ENCODE peak calls at places on chromosome 13, in seven cellular contexts. One of them, this sample, is unnamed.

GRCh38 chr13:64029343-64030093 is 2613.9 kb upstream of the PCDH20 start:
- DNase-seq in tibial artery: no peak
- DNase-seq in fibroblast of lung: no peak
- DNase-seq in tibial nerve: no peak
- DNase-seq in colonic mucosa: no peak
- DNase-seq in pancreas: no peak
- DNase-seq in psoas muscle: no peak
- DNase-seq in this sample: no peak

GRCh38 chr13:71864094-71864980 is 2.7 kb downstream of the DACH1 start:
- DNase-seq in fibroblast of lung: peak; percentile 9
- DNase-seq in pancreas: peak; percentile 72
- DNase-seq in colonic mucosa: peak; percentile 91
- DNase-seq in tibial nerve: no peak
- DNase-seq in psoas muscle: peak; percentile 73
- DNase-seq in tibial artery: no peak
- DNase-seq in this sample: no peak

GRCh38 chr13:28805193-28805819 is 14.8 kb upstream of the MTUS2 start:
- DNase-seq in pancreas: no peak
- DNase-seq in tibial artery: no peak
- DNase-seq in fibroblast of lung: no peak
- DNase-seq in psoas muscle: no peak
- DNase-seq in colonic mucosa: peak; percentile 24
- DNase-seq in tibial nerve: no peak
- DNase-seq in this sample: no peak

GRCh38 chr13:51797664-51798488 is 6.1 kb downstream of the DHRS12 start:
- DNase-seq in psoas muscle: no peak
- DNase-seq in fibroblast of lung: peak; percentile 55
- DNase-seq in tibial nerve: no peak
- DNase-seq in pancreas: no peak
- DNase-seq in colonic mucosa: peak; percentile 42
- DNase-seq in tibial artery: no peak
- DNase-seq in this sample: no peak

GRCh38 chr13:24360106-24360505 is 50.7 kb downstream of the C1QTNF9 start:
- DNase-seq in tibial nerve: no peak
- DNase-seq in colonic mucosa: no peak
- DNase-seq in pancreas: no peak
- DNase-seq in fibroblast of lung: no peak
- DNase-seq in psoas muscle: no peak
- DNase-seq in tibial artery: no peak
- DNase-seq in this sample: no peak

GRCh38 chr13:21913010-21913409 is 242.1 kb downstream of the FGF9 start:
- DNase-seq in psoas muscle: no peak
- DNase-seq in tibial nerve: no peak
- DNase-seq in tibial artery: no peak
- DNase-seq in fibroblast of lung: no peak
- DNase-seq in colonic mucosa: no peak
- DNase-seq in pancreas: no peak
- DNase-seq in this sample: no peak

GRCh38 chr13:96053003-96053703 is at the start of gene UGGT2:
- DNase-seq in pancreas: peak; percentile 96
- DNase-seq in fibroblast of lung: peak; percentile 93
- DNase-seq in tibial nerve: peak; percentile 87
- DNase-seq in tibial artery: peak; percentile 97
- DNase-seq in colonic mucosa: peak; percentile 95
- DNase-seq in psoas muscle: peak; percentile 98
- DNase-seq in this sample: peak; percentile 96

GRCh38 chr13:55615080-55615479 is 1525.6 kb upstream of the PRR20A start:
- DNase-seq in tibial nerve: no peak
- DNase-seq in pancreas: no peak
- DNase-seq in fibroblast of lung: no peak
- DNase-seq in colonic mucosa: no peak
- DNase-seq in psoas muscle: no peak
- DNase-seq in tibial artery: no peak
- DNase-seq in this sample: no peak

GRCh38 chr13:107202371-107203023 is 634.6 kb upstream of the ARGLU1 start:
- DNase-seq in colonic mucosa: no peak
- DNase-seq in tibial nerve: no peak
- DNase-seq in fibroblast of lung: peak; percentile 65
- DNase-seq in psoas muscle: no peak
- DNase-seq in tibial artery: no peak
- DNase-seq in pancreas: no peak
- DNase-seq in this sample: no peak

GRCh38 chr13:112824429-112824828 is 134.6 kb downstream of the ATP11A start:
- DNase-seq in tibial nerve: no peak
- DNase-seq in fibroblast of lung: no peak
- DNase-seq in pancreas: no peak
- DNase-seq in psoas muscle: no peak
- DNase-seq in colonic mucosa: no peak
- DNase-seq in tibial artery: no peak
- DNase-seq in this sample: no peak

GRCh38 chr13:113086991-113087922 is 18.3 kb upstream of the F7 start:
- DNase-seq in pancreas: peak; percentile 12
- DNase-seq in fibroblast of lung: no peak
- DNase-seq in tibial artery: no peak
- DNase-seq in psoas muscle: peak; percentile 41
- DNase-seq in colonic mucosa: no peak
- DNase-seq in tibial nerve: no peak
- DNase-seq in this sample: no peak

GRCh38 chr13:46278474-46278873 is 66.7 kb downstream of the LRRC63 start:
- DNase-seq in fibroblast of lung: no peak
- DNase-seq in tibial nerve: no peak
- DNase-seq in tibial artery: no peak
- DNase-seq in psoas muscle: no peak
- DNase-seq in colonic mucosa: no peak
- DNase-seq in pancreas: no peak
- DNase-seq in this sample: no peak

GRCh38 chr13:112657850-112658445 is 31.9 kb upstream of the ATP11A start:
- DNase-seq in psoas muscle: no peak
- DNase-seq in fibroblast of lung: peak; percentile 72
- DNase-seq in tibial nerve: no peak
- DNase-seq in colonic mucosa: no peak
- DNase-seq in tibial artery: no peak
- DNase-seq in pancreas: no peak
- DNase-seq in this sample: no peak

GRCh38 chr13:80117515-80117914 is 223.4 kb downstream of the SPRY2 start:
- DNase-seq in tibial nerve: no peak
- DNase-seq in colonic mucosa: no peak
- DNase-seq in psoas muscle: no peak
- DNase-seq in fibroblast of lung: no peak
- DNase-seq in pancreas: no peak
- DNase-seq in tibial artery: no peak
- DNase-seq in this sample: no peak

GRCh38 chr13:80118099-80118498 is 222.8 kb downstream of the SPRY2 start:
- DNase-seq in tibial artery: no peak
- DNase-seq in fibroblast of lung: no peak
- DNase-seq in psoas muscle: no peak
- DNase-seq in colonic mucosa: no peak
- DNase-seq in tibial nerve: no peak
- DNase-seq in pancreas: no peak
- DNase-seq in this sample: no peak

GRCh38 chr13:80113714-80114454 is 227.0 kb downstream of the SPRY2 start:
- DNase-seq in tibial nerve: no peak
- DNase-seq in colonic mucosa: no peak
- DNase-seq in tibial artery: no peak
- DNase-seq in fibroblast of lung: no peak
- DNase-seq in psoas muscle: no peak
- DNase-seq in pancreas: no peak
- DNase-seq in this sample: no peak

GRCh38 chr13:80115616-80116015 is 225.3 kb downstream of the SPRY2 start:
- DNase-seq in tibial artery: no peak
- DNase-seq in fibroblast of lung: no peak
- DNase-seq in pancreas: no peak
- DNase-seq in psoas muscle: no peak
- DNase-seq in tibial nerve: no peak
- DNase-seq in colonic mucosa: no peak
- DNase-seq in this sample: no peak

DNA sequence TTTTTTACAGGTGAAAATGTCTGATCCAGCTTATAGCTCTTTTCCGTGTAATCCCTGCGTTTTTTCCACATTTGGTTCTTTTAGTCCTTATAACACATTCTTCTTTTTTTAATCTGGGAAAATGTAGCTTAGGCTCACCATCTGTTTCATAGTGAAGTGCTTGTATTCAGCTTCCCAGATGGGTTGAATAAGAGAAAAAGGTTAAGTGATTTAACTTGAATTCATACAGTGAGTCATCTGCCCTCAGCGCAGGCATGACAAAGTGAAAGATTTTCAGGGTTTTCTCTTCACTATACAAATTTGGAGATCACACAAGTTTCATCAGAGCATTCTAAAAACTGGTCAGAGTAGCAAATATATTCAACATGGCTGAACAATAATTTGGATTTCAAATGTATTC is 224.8 kb downstream of the SPRY2 start:
- DNase-seq in psoas muscle: no peak
- DNase-seq in fibroblast of lung: peak; percentile 86
- DNase-seq in tibial artery: no peak
- DNase-seq in tibial nerve: no peak
- DNase-seq in colonic mucosa: no peak
- DNase-seq in pancreas: no peak
- DNase-seq in this sample: no peak
- H3K4me1 ChIP-seq in psoas muscle: no peaks in the 10 kb centered on the region
- H3K4me1 ChIP-seq in fibroblast of lung: peaks cover 2% of the 10 kb centered on the region
- H3K4me1 ChIP-seq in tibial artery: no peaks in the 10 kb centered on the region
- H3K4me1 ChIP-seq in tibial nerve: no peaks in the 10 kb centered on the region
- H3K4me1 ChIP-seq in colonic mucosa: no peaks in the 10 kb centered on the region
- H3K4me1 ChIP-seq in pancreas: no peaks in the 10 kb centered on the region
- H3K4me1 ChIP-seq in this sample: no peaks in the 10 kb centered on the region

GRCh38 chr13:26222523-26223046 is 471 bp upstream of the RNF6 start:
- DNase-seq in tibial nerve: no peak
- DNase-seq in colonic mucosa: no peak
- DNase-seq in pancreas: no peak
- DNase-seq in tibial artery: no peak
- DNase-seq in fibroblast of lung: no peak
- DNase-seq in psoas muscle: no peak
- DNase-seq in this sample: no peak

GRCh38 chr13:26221721-26222522 is at the start of gene RNF6:
- DNase-seq in pancreas: peak; percentile 89
- DNase-seq in psoas muscle: peak; percentile 95
- DNase-seq in tibial artery: peak; percentile 96
- DNase-seq in fibroblast of lung: peak; percentile 100
- DNase-seq in colonic mucosa: peak; percentile 96
- DNase-seq in tibial nerve: peak; percentile 89
- DNase-seq in this sample: peak; percentile 92

GRCh38 chr13:26220575-26220974 is 1.5 kb downstream of the RNF6 start:
- DNase-seq in psoas muscle: no peak
- DNase-seq in fibroblast of lung: peak; percentile 71
- DNase-seq in colonic mucosa: no peak
- DNase-seq in tibial artery: no peak
- DNase-seq in pancreas: no peak
- DNase-seq in tibial nerve: no peak
- DNase-seq in this sample: no peak

GRCh38 chr13:26221399-26221720 is 754 bp downstream of the RNF6 start:
- DNase-seq in psoas muscle: no peak
- DNase-seq in tibial nerve: no peak
- DNase-seq in fibroblast of lung: no peak
- DNase-seq in colonic mucosa: no peak
- DNase-seq in tibial artery: no peak
- DNase-seq in pancreas: no peak
- DNase-seq in this sample: no peak

DNA sequence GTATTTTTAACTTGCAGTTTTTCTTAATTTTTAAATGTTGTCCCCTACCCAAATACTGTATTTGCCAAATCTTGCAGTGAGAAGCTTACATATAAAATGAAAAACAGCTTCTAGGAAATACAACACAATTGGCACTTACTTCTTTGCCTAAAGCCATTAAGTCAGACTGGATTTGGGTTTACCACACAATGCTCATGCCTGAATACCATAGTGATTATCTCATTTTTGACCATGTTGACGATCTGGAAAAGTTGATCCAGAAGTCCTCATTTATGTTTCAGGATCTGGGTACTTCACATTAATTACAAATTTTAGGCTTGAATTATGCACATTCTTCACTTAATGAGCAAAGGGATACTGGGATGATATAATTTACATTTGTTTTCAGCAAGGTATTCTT is 2.4 kb downstream of the RNF6 start:
- DNase-seq in colonic mucosa: no peak
- DNase-seq in fibroblast of lung: peak; percentile 65
- DNase-seq in psoas muscle: no peak
- DNase-seq in pancreas: no peak
- DNase-seq in tibial nerve: no peak
- DNase-seq in tibial artery: no peak
- DNase-seq in this sample: no peak
- H3K36me3 ChIP-seq in colonic mucosa: peaks cover 3% of the 10 kb centered on the region
- H3K36me3 ChIP-seq in fibroblast of lung: peaks cover 3% of the 10 kb centered on the region
- H3K36me3 ChIP-seq in psoas muscle: peaks cover 56% of the 10 kb centered on the region
- H3K36me3 ChIP-seq in pancreas: peaks cover 26% of the 10 kb centered on the region
- H3K36me3 ChIP-seq in tibial nerve: peaks cover 51% of the 10 kb centered on the region
- H3K36me3 ChIP-seq in tibial artery: peaks cover 53% of the 10 kb centered on the region
- H3K36me3 ChIP-seq in this sample: no peaks in the 10 kb centered on the region

GRCh38 chr13:98300956-98301641 is 124.0 kb upstream of the RNF113B start:
- DNase-seq in pancreas: no peak
- DNase-seq in psoas muscle: no peak
- DNase-seq in tibial nerve: no peak
- DNase-seq in tibial artery: no peak
- DNase-seq in colonic mucosa: no peak
- DNase-seq in fibroblast of lung: peak; percentile 91
- DNase-seq in this sample: no peak
- H3K4me1 ChIP-seq in pancreas: peaks cover 31% of the 10 kb centered on the region
- H3K4me1 ChIP-seq in psoas muscle: peaks cover 3% of the 10 kb centered on the region
- H3K4me1 ChIP-seq in tibial nerve: peaks cover 18% of the 10 kb centered on the region
- H3K4me1 ChIP-seq in tibial artery: peaks cover 34% of the 10 kb centered on the region
- H3K4me1 ChIP-seq in colonic mucosa: no peaks in the 10 kb centered on the region
- H3K4me1 ChIP-seq in fibroblast of lung: peaks cover 22% of the 10 kb centered on the region
- H3K4me1 ChIP-seq in this sample: peaks cover 5% of the 10 kb centered on the region

DNA sequence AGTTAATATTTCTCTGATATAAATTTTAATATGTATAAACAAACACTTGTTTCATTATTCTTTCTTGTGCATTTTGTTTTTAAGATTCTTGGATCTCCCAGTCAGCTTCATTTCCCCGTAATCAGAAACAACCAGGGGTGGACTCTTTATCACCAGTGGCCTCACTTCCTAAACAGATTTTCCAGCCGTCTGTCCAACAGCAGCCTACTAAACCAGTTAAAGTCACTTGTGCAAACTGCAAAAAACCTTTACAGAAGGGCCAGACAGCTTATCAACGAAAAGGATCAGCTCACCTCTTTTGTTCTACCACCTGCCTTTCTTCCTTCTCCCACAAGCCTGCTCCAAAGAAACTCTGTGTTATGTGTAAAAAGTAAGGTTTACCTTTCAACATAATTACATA is 44.2 kb downstream of the ZMYM2 start:
- DNase-seq in pancreas: no peak
- DNase-seq in tibial nerve: no peak
- DNase-seq in colonic mucosa: no peak
- DNase-seq in fibroblast of lung: no peak
- DNase-seq in psoas muscle: no peak
- DNase-seq in tibial artery: no peak
- DNase-seq in this sample: no peak
- H3K36me3 ChIP-seq in pancreas: peaks cover 9% of the 10 kb centered on the region
- H3K36me3 ChIP-seq in tibial nerve: peaks cover 60% of the 10 kb centered on the region
- H3K36me3 ChIP-seq in colonic mucosa: peaks cover 5% of the 10 kb centered on the region
- H3K36me3 ChIP-seq in fibroblast of lung: peaks cover 2% of the 10 kb centered on the region
- H3K36me3 ChIP-seq in psoas muscle: peaks cover 62% of the 10 kb centered on the region
- H3K36me3 ChIP-seq in tibial artery: peaks cover 44% of the 10 kb centered on the region
- H3K36me3 ChIP-seq in this sample: no peaks in the 10 kb centered on the region

GRCh38 chr13:99075268-99076191 is 97.7 kb upstream of the DOCK9 start:
- DNase-seq in pancreas: no peak
- DNase-seq in fibroblast of lung: no peak
- DNase-seq in tibial artery: no peak
- DNase-seq in colonic mucosa: no peak
- DNase-seq in tibial nerve: no peak
- DNase-seq in psoas muscle: no peak
- DNase-seq in this sample: no peak
- H3K4me1 ChIP-seq in pancreas: no peaks in the 10 kb centered on the region
- H3K4me1 ChIP-seq in fibroblast of lung: no peaks in the 10 kb centered on the region
- H3K4me1 ChIP-seq in tibial artery: no peaks in the 10 kb centered on the region
- H3K4me1 ChIP-seq in colonic mucosa: no peaks in the 10 kb centered on the region
- H3K4me1 ChIP-seq in tibial nerve: no peaks in the 10 kb centered on the region
- H3K4me1 ChIP-seq in psoas muscle: no peaks in the 10 kb centered on the region
- H3K4me1 ChIP-seq in this sample: no peaks in the 10 kb centered on the region